ENCODE peak calls at places on chromosomes 2 and 18, in seven cellular contexts. T, A, G, U, B, R and J are unnamed samples.

GRCh38 chr2:239175181-239175580 is 225.6 kb downstream of the HDAC4 start:
- DNase-seq in T (no peak), A (no peak), G (no peak), U (no peak), B (no peak), R (no peak), J (no peak)

GRCh38 chr2:41610501-41611242 is 437.1 kb upstream of the PKDCC start:
- DNase-seq in T (no peak), A (no peak), G (no peak), U (peak; percentile 22), B (peak; percentile 8), R (no peak), J (no peak)

GRCh38 chr2:240433973-240434727 is 1.3 kb upstream of the GPC1 start:
- DNase-seq in T (no peak), A (no peak), G (peak; percentile 7), U (peak; percentile 86), B (peak; percentile 94), R (peak; percentile 86), J (no peak)

GRCh38 chr2:60517441-60517840 is 36.0 kb downstream of the BCL11A start:
- DNase-seq in T (no peak), A (no peak), G (no peak), U (no peak), B (no peak), R (no peak), J (no peak)

GRCh38 chr2:58634653-58635347 is 393.7 kb upstream of the FANCL start:
- DNase-seq in T (no peak), A (no peak), G (no peak), U (no peak), B (no peak), R (peak; percentile 34), J (peak; percentile 42)

GRCh38 chr2:25230626-25231311 is 62.4 kb upstream of the POMC start:
- DNase-seq in T (no peak), A (no peak), G (no peak), U (no peak), B (no peak), R (no peak), J (peak; percentile 59)

GRCh38 chr2:46548103-46548486 is 68.7 kb downstream of the TMEM247 start:
- DNase-seq in T (no peak), A (no peak), G (no peak), U (no peak), B (no peak), R (peak; percentile 12), J (no peak)

GRCh38 chr2:102256281-102256680 is 55.1 kb upstream of the IL1RL1 start:
- DNase-seq in T (no peak), A (no peak), G (no peak), U (no peak), B (no peak), R (no peak), J (peak; percentile 65)

GRCh38 chr2:23599006-23599405 is 214.0 kb downstream of the KLHL29 start:
- DNase-seq in T (no peak), A (no peak), G (no peak), U (no peak), B (no peak), R (no peak), J (no peak)

GRCh38 chr2:145352499-145352898 is 832.6 kb upstream of the ZEB2 start:
- DNase-seq in T (no peak), A (no peak), G (no peak), U (no peak), B (no peak), R (no peak), J (no peak)

GRCh38 chr2:3222636-3223035 is 155.0 kb downstream of the EIPR1 start:
- DNase-seq in T (no peak), A (peak; percentile 18), G (peak; percentile 51), U (no peak), B (no peak), R (peak; percentile 19), J (no peak)

GRCh38 chr2:60735496-60736250 is 20.4 kb upstream of the PAPOLG start:
- DNase-seq in T (no peak), A (no peak), G (peak; percentile 15), U (no peak), B (no peak), R (peak; percentile 8), J (peak; percentile 50)

GRCh38 chr2:219435701-219436100 is 1.1 kb downstream of the SPEG start:
- DNase-seq in T (no peak), A (no peak), G (no peak), U (no peak), B (no peak), R (no peak), J (no peak)

GRCh38 chr2:12430036-12430795 is 286.5 kb upstream of the TRIB2 start:
- DNase-seq in T (no peak), A (no peak), G (no peak), U (no peak), B (peak; percentile 39), R (peak; percentile 57), J (no peak)

GRCh38 chr2:46315103-46315890 is 18.1 kb downstream of the EPAS1 start:
- DNase-seq in T (no peak), A (no peak), G (no peak), U (peak; percentile 86), B (peak; percentile 76), R (peak; percentile 97), J (peak; percentile 86)

GRCh38 chr18:245282-245847 is 22.5 kb downstream of the THOC1 start:
- DNase-seq in T (no peak), A (no peak), G (no peak), U (no peak), B (no peak), R (no peak), J (no peak)